ENCODE peak calls at places on chromosome X, in six cellular contexts. F is SK-N-SH, O is Panc1, C is GM23248, Z is H1, K is SJSA1. E is an unnamed sample.

GRCh38 chrX:10722804-10723364 is 102.5 kb upstream of the MID1 start:
- DNase-seq in F (peak; percentile 65), O (no peak), C (peak; percentile 55), Z (no peak), K (peak; percentile 45), E (peak; percentile 54)

GRCh38 chrX:129636175-129636681 is 18.5 kb downstream of the APLN start:
- DNase-seq in F (no peak), O (no peak), C (peak; percentile 7), Z (no peak), K (no peak), E (no peak)

GRCh38 chrX:80513620-80514019 is 93.4 kb downstream of the TENT5D start:
- DNase-seq in F (no peak), O (no peak), C (no peak), Z (no peak), K (no peak), E (no peak)

GRCh38 chrX:630007-630921 is at the start of gene SHOX:
- DNase-seq in F (no peak), O (no peak), C (no peak), Z (no peak), K (peak; percentile 37), E (no peak)

GRCh38 chrX:106999002-106999975 is 723 bp downstream of the MORC4 start:
- DNase-seq in F (peak; percentile 54), O (peak; percentile 36), C (peak; percentile 77), Z (no peak), K (peak; percentile 47), E (no peak)

GRCh38 chrX:153794897-153795816 is 689 bp downstream of the SSR4 start:
- DNase-seq in F (no peak), O (no peak), C (peak; percentile 52), Z (no peak), K (no peak), E (no peak)

GRCh38 chrX:105876658-105877057 is 54.3 kb downstream of the NRK start:
- DNase-seq in F (no peak), O (no peak), C (no peak), Z (no peak), K (no peak), E (peak; percentile 4)

GRCh38 chrX:30343206-30343605 is 34.0 kb upstream of the NR0B1 start:
- DNase-seq in F (no peak), O (no peak), C (no peak), Z (no peak), K (no peak), E (no peak)

GRCh38 chrX:8462488-8462887 is 2.1 kb upstream of the VCX3B start:
- DNase-seq in F (no peak), O (no peak), C (no peak), Z (no peak), K (no peak), E (no peak)

GRCh38 chrX:34875204-34875603 is 67.4 kb upstream of the FAM47B start:
- DNase-seq in F (no peak), O (peak; percentile 12), C (peak; percentile 61), Z (no peak), K (peak; percentile 34), E (no peak)

GRCh38 chrX:39944416-39944815 is 153.3 kb downstream of the BCOR start:
- DNase-seq in F (no peak), O (no peak), C (no peak), Z (no peak), K (no peak), E (no peak)

GRCh38 chrX:134171661-134172587 is 65.1 kb upstream of the CCDC160 start:
- DNase-seq in F (peak; percentile 64), O (no peak), C (peak; percentile 11), Z (no peak), K (no peak), E (no peak)

GRCh38 chrX:103773445-103773844 is 3.2 kb upstream of the PLP1 start:
- DNase-seq in F (no peak), O (no peak), C (no peak), Z (no peak), K (no peak), E (no peak)
- H3K27me3 ChIP-seq in F (peaks cover 13% of the 10 kb centered on the region), O (peaks cover 10% of the 10 kb centered on the region), C (no peaks in the 10 kb centered on the region), Z (no peaks in the 10 kb centered on the region), K (no peaks in the 10 kb centered on the region), E (no peaks in the 10 kb centered on the region)

GRCh38 chrX:57643698-57644097 is 36.4 kb downstream of the NLRP2B start:
- DNase-seq in F (no peak), O (no peak), C (no peak), Z (no peak), K (no peak), E (no peak)

GRCh38 chrX:57640674-57641016 is 39.4 kb downstream of the NLRP2B start:
- DNase-seq in F (no peak), O (no peak), C (no peak), Z (no peak), K (no peak), E (no peak)

GRCh38 chrX:57647020-57647419 is 33.0 kb downstream of the NLRP2B start:
- DNase-seq in F (no peak), O (no peak), C (no peak), Z (no peak), K (no peak), E (peak; percentile 7)

GRCh38 chrX:57641338-57641737 is 38.7 kb downstream of the NLRP2B start:
- DNase-seq in F (no peak), O (no peak), C (no peak), Z (no peak), K (no peak), E (no peak)
- H3K27me3 ChIP-seq in F (no peaks in the 10 kb centered on the region), O (no peaks in the 10 kb centered on the region), C (no peaks in the 10 kb centered on the region), Z (no peaks in the 10 kb centered on the region), K (no peaks in the 10 kb centered on the region), E (no peaks in the 10 kb centered on the region)

GRCh38 chrX:150127216-150127615 is 188.9 kb upstream of the EOLA2 start:
- DNase-seq in F (no peak), O (no peak), C (no peak), Z (no peak), K (no peak), E (no peak)
- H3K27me3 ChIP-seq in F (no peaks in the 10 kb centered on the region), O (no peaks in the 10 kb centered on the region), C (no peaks in the 10 kb centered on the region), Z (no peaks in the 10 kb centered on the region), K (no peaks in the 10 kb centered on the region), E (no peaks in the 10 kb centered on the region)

GRCh38 chrX:25650216-25650615 is 487.9 kb upstream of the MAGEB18 start:
- DNase-seq in F (no peak), O (no peak), C (no peak), Z (no peak), K (no peak), E (no peak)

GRCh38 chrX:25646156-25646555 is 492.0 kb upstream of the MAGEB18 start:
- DNase-seq in F (no peak), O (no peak), C (no peak), Z (no peak), K (no peak), E (no peak)

GRCh38 chrX:25648790-25649189 is 489.4 kb upstream of the MAGEB18 start:
- DNase-seq in F (no peak), O (no peak), C (no peak), Z (no peak), K (no peak), E (no peak)
- H3K27me3 ChIP-seq in F (no peaks in the 10 kb centered on the region), O (no peaks in the 10 kb centered on the region), C (no peaks in the 10 kb centered on the region), Z (no peaks in the 10 kb centered on the region), K (no peaks in the 10 kb centered on the region), E (no peaks in the 10 kb centered on the region)

DNA sequence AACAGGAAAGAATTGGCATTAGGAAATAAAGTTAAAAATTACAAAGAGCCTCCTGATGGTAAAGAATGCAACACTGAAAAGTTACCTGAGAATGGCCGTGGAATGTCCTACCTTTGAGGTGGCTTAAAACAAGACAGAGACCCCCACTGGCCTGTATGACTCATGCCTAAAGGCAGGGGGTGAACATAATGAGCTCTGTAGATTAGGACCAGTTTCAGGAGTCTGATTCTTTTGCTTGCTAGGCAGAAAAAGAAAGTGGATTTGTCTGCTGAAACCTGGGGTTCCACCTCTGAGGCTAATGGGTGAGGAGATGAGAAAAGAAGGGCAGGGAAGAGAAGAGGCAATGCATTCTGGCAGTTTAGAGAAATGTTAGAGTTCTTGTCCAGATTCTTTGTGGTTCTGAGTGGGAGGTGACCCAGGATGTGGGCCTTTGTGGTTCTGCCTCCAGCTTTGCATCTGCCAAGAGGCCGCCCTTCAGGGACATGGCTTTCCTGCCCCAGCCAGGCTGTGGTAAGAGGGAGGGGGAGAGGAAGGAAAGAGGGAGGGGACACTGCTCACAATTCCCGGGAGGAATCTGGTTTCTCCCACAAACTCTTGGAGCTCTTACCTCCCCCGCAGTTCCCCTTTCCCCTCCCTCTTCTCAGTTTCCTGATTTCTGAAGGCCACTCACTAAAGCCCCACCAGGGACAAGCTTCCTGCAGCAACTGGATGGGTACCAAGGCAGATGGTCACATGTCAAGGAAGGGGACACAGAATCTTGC is 109.6 kb downstream of the EFNB1 start:
- DNase-seq in F (no peak), O (no peak), C (peak; percentile 38), Z (no peak), K (peak; percentile 3), E (no peak)
- H3K27me3 ChIP-seq in F (no peaks in the 10 kb centered on the region), O (no peaks in the 10 kb centered on the region), C (no peaks in the 10 kb centered on the region), Z (no peaks in the 10 kb centered on the region), K (no peaks in the 10 kb centered on the region), E (no peaks in the 10 kb centered on the region)

GRCh38 chrX:124093222-124093621 is 131.7 kb downstream of the STAG2 start:
- DNase-seq in F (no peak), O (no peak), C (no peak), Z (no peak), K (no peak), E (no peak)
- H3K27me3 ChIP-seq in F (no peaks in the 10 kb centered on the region), O (no peaks in the 10 kb centered on the region), C (no peaks in the 10 kb centered on the region), Z (no peaks in the 10 kb centered on the region), K (no peaks in the 10 kb centered on the region), E (no peaks in the 10 kb centered on the region)

DNA sequence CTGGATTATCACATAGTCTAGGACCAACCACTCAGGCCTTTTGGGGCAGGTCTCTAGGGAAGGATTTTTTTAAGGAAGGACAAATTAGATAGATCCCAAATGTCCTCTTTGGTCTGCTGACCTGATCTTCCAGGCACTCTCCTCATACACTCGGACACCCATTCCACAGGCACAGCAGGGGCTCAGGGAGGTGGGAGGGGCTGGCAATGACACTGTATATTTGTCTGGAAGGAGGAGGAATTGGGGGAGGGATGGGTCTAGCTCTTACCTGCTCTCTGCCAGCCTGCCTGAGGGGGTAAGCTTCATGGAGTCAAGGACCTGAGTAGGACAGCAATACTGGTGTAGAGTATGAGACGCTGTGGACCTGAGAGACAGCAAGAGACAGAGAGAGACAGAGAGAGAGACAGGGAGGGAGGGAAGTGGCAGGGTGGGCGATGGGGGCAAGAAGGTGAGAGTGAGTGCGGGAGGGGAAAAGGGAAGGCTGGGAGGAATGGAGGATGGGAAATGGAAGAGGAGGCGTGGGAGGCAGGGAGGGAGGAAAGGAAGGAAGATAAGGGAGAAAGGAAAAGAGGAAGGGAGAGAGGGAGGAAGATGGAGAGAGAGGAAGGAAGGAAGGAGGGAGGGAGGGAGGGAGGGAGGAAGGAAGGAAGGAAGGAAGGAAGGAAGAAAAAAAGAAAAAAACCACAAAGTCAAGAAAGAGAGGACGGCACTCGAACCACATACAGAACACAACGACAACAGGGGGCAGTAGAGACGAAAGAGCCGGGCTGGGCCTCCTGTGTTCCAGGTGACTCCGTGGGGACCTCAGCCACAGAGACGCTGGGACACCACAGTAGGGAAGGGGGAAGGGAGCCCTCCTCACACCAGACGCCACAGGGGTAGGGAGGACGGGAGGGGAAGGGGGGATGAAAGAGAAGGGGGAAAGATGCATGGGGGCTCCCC is 1.8 kb downstream of the IQSEC2 start:
- DNase-seq in F (no peak), O (no peak), C (no peak), Z (no peak), K (no peak), E (no peak)
- H3K27me3 ChIP-seq in F (no peaks in the 10 kb centered on the region), O (no peaks in the 10 kb centered on the region), C (no peaks in the 10 kb centered on the region), Z (no peaks in the 10 kb centered on the region), K (no peaks in the 10 kb centered on the region), E (no peaks in the 10 kb centered on the region)